ENCODE peak calls at places on chromosomes 3 and 15, in ten cellular contexts. Q, U, I, K, N, J, X, M, C and E are unnamed samples.

GRCh38 chr3:14646589-14647413 is 4.8 kb upstream of the CCDC174 start:
- DNase-seq in Q (no peak), U (no peak), I (no peak), K (no peak), N (no peak), J (no peak), X (peak), M (no peak), C (no peak), E (no peak)

GRCh38 chr3:127391436-127392145 is 103.7 kb upstream of the PRR20G start:
- DNase-seq in Q (no peak), U (no peak), I (peak), K (no peak), N (no peak), J (no peak), X (peak), M (peak), C (peak), E (no peak)

GRCh38 chr3:191030491-191030890 is 168.0 kb upstream of the GMNC start:
- DNase-seq in Q (no peak), U (no peak), I (no peak), K (no peak), N (no peak), J (no peak), X (no peak), M (no peak), C (no peak), E (no peak)

GRCh38 chr3:8579101-8579500 is 65.5 kb downstream of the SSUH2 start:
- DNase-seq in Q (peak), U (peak), I (no peak), K (no peak), N (no peak), J (no peak), X (no peak), M (no peak), C (no peak), E (no peak)

GRCh38 chr15:53000412-53000811 is 210.3 kb upstream of the ONECUT1 start:
- DNase-seq in Q (no peak), U (no peak), I (no peak), K (no peak), N (no peak), J (no peak), X (no peak), M (no peak), C (no peak), E (no peak)

GRCh38 chr15:77527164-77527778 is 105.4 kb downstream of the LINGO1 start:
- DNase-seq in Q (peak), U (no peak), I (peak), K (no peak), N (no peak), J (no peak), X (peak), M (peak), C (peak), E (peak)

GRCh38 chr3:57911588-57911987 is 96.6 kb upstream of the FLNB start:
- DNase-seq in Q (peak), U (no peak), I (no peak), K (no peak), N (no peak), J (no peak), X (no peak), M (no peak), C (no peak), E (no peak)

GRCh38 chr3:18223591-18224338 is 201.4 kb downstream of the SATB1 start:
- DNase-seq in Q (no peak), U (no peak), I (no peak), K (no peak), N (no peak), J (no peak), X (no peak), M (no peak), C (no peak), E (no peak)

DNA sequence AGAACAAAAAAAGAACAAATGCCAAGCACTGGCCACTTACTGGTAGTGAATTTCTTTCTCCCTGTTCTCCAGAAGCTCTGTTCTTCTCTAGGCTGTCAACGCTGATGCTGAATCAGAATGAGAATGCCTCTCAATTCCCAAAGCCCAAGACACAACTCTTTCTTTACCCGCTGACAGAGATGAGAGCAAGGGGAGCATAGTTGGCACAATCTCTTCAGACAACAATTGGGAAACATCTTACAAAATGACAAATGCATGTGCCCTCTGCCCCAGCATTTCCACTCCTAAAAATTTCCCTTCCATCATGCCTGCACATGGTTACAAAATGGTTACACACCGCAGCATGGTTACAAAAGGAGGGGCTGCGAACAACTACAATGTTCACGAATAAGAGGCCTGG is 14.1 kb downstream of the KLHL25 start:
- DNase-seq in Q (no peak), U (no peak), I (no peak), K (no peak), N (no peak), J (no peak), X (no peak), M (no peak), C (no peak), E (no peak)
- TF ChIP-seq CTCF in Q (no peak), U (no peak), I (no peak), K (no peak), N (no peak), J (no peak), X (no peak), M (no peak), C (no peak), E (no peak)

GRCh38 chr3:17213102-17213501 is 328.3 kb downstream of the PLCL2 start:
- DNase-seq in Q (peak), U (no peak), I (no peak), K (no peak), N (no peak), J (no peak), X (no peak), M (no peak), C (no peak), E (no peak)

GRCh38 chr3:17221529-17221928 is 336.8 kb downstream of the PLCL2 start:
- DNase-seq in Q (no peak), U (no peak), I (no peak), K (no peak), N (no peak), J (no peak), X (no peak), M (no peak), C (no peak), E (no peak)

GRCh38 chr3:17217588-17217987 is 332.8 kb downstream of the PLCL2 start:
- DNase-seq in Q (no peak), U (no peak), I (no peak), K (no peak), N (no peak), J (no peak), X (no peak), M (no peak), C (no peak), E (no peak)

GRCh38 chr3:17219593-17219992 is 334.8 kb downstream of the PLCL2 start:
- DNase-seq in Q (no peak), U (no peak), I (no peak), K (no peak), N (no peak), J (no peak), X (no peak), M (no peak), C (no peak), E (no peak)

DNA sequence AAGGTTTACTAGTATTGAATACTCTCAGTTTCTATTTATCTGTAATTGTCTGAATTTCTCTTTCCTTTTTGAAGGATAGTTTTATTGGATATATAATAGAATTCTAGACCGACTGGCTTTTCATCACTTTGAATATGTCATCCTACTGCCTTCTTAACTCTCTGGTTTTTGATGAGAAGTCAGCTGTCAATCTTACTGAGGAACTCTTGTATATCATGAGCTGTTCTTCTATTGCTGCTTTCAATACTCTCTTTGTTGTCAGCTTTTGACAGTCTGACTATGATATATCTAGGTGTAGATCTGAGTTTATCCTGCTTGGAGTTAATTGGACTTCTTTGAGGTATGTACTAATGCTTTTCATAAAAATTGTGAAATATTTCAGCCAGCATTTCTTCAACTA is 333.8 kb downstream of the PLCL2 start:
- DNase-seq in Q (no peak), U (no peak), I (no peak), K (no peak), N (no peak), J (no peak), X (no peak), M (no peak), C (no peak), E (no peak)
- H3K4me3 ChIP-seq in Q (no peak), U (no peak), I (no peak), K (no peak), N (no peak), J (no peak), X (no peak), M (no peak), C (no peak), E (no peak)

DNA sequence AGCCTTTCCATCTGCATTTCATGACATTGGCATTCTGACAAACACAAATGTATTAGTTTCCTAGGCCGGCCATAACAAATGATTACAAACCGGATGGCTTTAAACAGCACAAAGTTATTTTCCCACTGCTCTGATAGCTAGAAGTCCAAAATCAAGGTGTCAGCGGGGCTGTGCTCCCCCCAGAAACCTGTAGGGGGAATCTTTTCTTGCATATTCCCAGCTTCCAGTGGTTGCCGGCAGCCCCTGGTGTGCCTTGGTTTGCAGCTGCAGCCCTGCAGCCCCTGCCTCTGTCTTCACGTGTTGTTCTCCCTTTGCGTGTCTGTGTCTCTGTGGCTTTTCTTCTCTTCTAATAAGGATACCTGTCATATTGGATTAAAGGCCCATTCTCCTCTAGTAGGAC is 79.0 kb upstream of the CDV3 start:
- DNase-seq in Q (peak), U (no peak), I (no peak), K (no peak), N (no peak), J (no peak), X (peak), M (no peak), C (no peak), E (no peak)
- TF ChIP-seq CTCF in Q (no peak), U (peak), I (peak), K (no peak), N (no peak), J (peak), X (peak), M (no peak), C (peak), E (peak)

GRCh38 chr3:36989568-36989967 is 3.4 kb downstream of the EPM2AIP1 start:
- DNase-seq in Q (peak), U (no peak), I (no peak), K (no peak), N (no peak), J (no peak), X (no peak), M (no peak), C (no peak), E (no peak)
- H3K4me3 ChIP-seq in Q (peak), U (no peak), I (peak), K (no peak), N (no peak), J (peak), X (peak), M (peak), C (peak), E (peak)

GRCh38 chr3:71456826-71457225 is 126.7 kb downstream of the FOXP1 start:
- DNase-seq in Q (no peak), U (no peak), I (no peak), K (no peak), N (no peak), J (no peak), X (no peak), M (no peak), C (no peak), E (no peak)
- TF ChIP-seq CTCF in Q (no peak), U (no peak), I (no peak), K (no peak), N (no peak), J (no peak), X (no peak), M (no peak), C (no peak), E (no peak)